ENCODE peak calls at places on chromosome 2, in eight cellular contexts. B, J, H, G, D, L, I and K are unnamed samples.

GRCh38 chr2:78699696-78700095 is 325.8 kb upstream of the REG3G start:
- DNase-seq in B (no peak), J (peak), H (no peak), G (no peak), D (no peak), L (no peak), I (no peak), K (no peak)

GRCh38 chr2:172931923-172932520 is 143.6 kb upstream of the MAP3K20 start:
- DNase-seq in B (peak), J (peak), H (peak), G (peak), D (peak), L (no peak), I (peak), K (peak)

GRCh38 chr2:37324786-37325624 is at the start of gene PRKD3:
- DNase-seq in B (peak), J (peak), H (peak), G (peak), D (peak), L (no peak), I (peak), K (no peak)

GRCh38 chr2:42651057-42651456 is 82.6 kb downstream of the MTA3 start:
- DNase-seq in B (no peak), J (no peak), H (no peak), G (no peak), D (no peak), L (no peak), I (no peak), K (no peak)

GRCh38 chr2:54770676-54771075 is 47.2 kb downstream of the EML6 start:
- DNase-seq in B (no peak), J (no peak), H (no peak), G (no peak), D (no peak), L (no peak), I (no peak), K (no peak)

GRCh38 chr2:66443977-66444855 is 9.3 kb downstream of the MEIS1 start:
- DNase-seq in B (no peak), J (no peak), H (no peak), G (no peak), D (no peak), L (no peak), I (no peak), K (peak)

GRCh38 chr2:98937906-98938305 is 1.9 kb upstream of the CRACDL start:
- DNase-seq in B (no peak), J (no peak), H (no peak), G (no peak), D (no peak), L (no peak), I (no peak), K (no peak)

GRCh38 chr2:171590116-171590515 is 67.8 kb downstream of the CYBRD1 start:
- DNase-seq in B (no peak), J (no peak), H (no peak), G (no peak), D (no peak), L (no peak), I (no peak), K (no peak)

GRCh38 chr2:142944721-142945120 is 67.3 kb downstream of the KYNU start:
- DNase-seq in B (no peak), J (no peak), H (no peak), G (no peak), D (no peak), L (no peak), I (no peak), K (no peak)

GRCh38 chr2:127398239-127398590 is 10.4 kb upstream of the MAP3K2 start:
- DNase-seq in B (no peak), J (peak), H (no peak), G (peak), D (peak), L (no peak), I (no peak), K (no peak)

GRCh38 chr2:240739797-240740196 is 48.1 kb downstream of the AQP12A start:
- DNase-seq in B (no peak), J (no peak), H (peak), G (no peak), D (no peak), L (no peak), I (no peak), K (no peak)

GRCh38 chr2:119253114-119253702 is 29.6 kb downstream of the STEAP3 start:
- DNase-seq in B (no peak), J (peak), H (no peak), G (no peak), D (no peak), L (no peak), I (no peak), K (no peak)

GRCh38 chr2:33210626-33211025 is 263.9 kb downstream of the LTBP1 start:
- DNase-seq in B (no peak), J (peak), H (no peak), G (no peak), D (no peak), L (peak), I (no peak), K (no peak)

GRCh38 chr2:99635710-99636431 is 146.1 kb upstream of the REV1 start:
- DNase-seq in B (no peak), J (no peak), H (no peak), G (no peak), D (no peak), L (no peak), I (no peak), K (no peak)